ENCODE peak calls at places on chromosomes 2 and 18, in six cellular contexts. P is H1, G is HepG2, E is K562, K is GM12878, V is SK-N-SH. W is an unnamed sample.
A peak's percentile ranks its signal among the peaks of the same experiment; 100 is the strongest.

GRCh38 chr2:168964251-168964807 is 63.2 kb downstream of the G6PC2 start:
- DNase-seq in K (no peak), V (no peak), P (no peak), E (no peak), G (no peak), W (no peak)

GRCh38 chr18:23580677-23581367 is 5.5 kb downstream of the NPC1 start:
- DNase-seq in K (no peak), P (no peak), G (no peak), E (no peak), V (no peak), W (no peak)

GRCh38 chr18:13584826-13585225 is 141.5 kb downstream of the FAM210A start:
- DNase-seq in G (no peak), K (no peak), V (peak; percentile 73), P (no peak), E (no peak), W (no peak)

GRCh38 chr2:33670392-33670937 is 71.4 kb upstream of the FAM98A start:
- DNase-seq in K (no peak), P (no peak), E (no peak), G (no peak), V (no peak), W (no peak)

GRCh38 chr2:233353101-233353768 is 1.1 kb upstream of the DGKD start:
- DNase-seq in V (peak; percentile 52), E (peak; percentile 68), G (no peak), P (no peak), K (no peak), W (no peak)

GRCh38 chr18:45621068-45621511 is 5.8 kb downstream of the SLC14A2 start:
- DNase-seq in G (peak; percentile 14), E (peak; percentile 68), P (peak; percentile 56), K (no peak), V (peak; percentile 74), W (peak; percentile 68)

GRCh38 chr2:232886632-232887031 is 16.6 kb downstream of the SNORC start:
- DNase-seq in E (no peak), K (no peak), G (no peak), P (no peak), V (peak; percentile 14), W (no peak)

GRCh38 chr2:214542866-214543265 is 132.0 kb downstream of the VWC2L start:
- DNase-seq in P (no peak), G (no peak), E (no peak), V (no peak), K (no peak), W (no peak)

GRCh38 chr2:172340394-172340793 is 87.0 kb upstream of the ITGA6 start:
- DNase-seq in K (no peak), E (no peak), G (no peak), P (no peak), V (no peak), W (peak; percentile 7)

GRCh38 chr2:133026536-133027177 is 356.7 kb upstream of the LYPD1 start:
- DNase-seq in P (peak; percentile 54), V (no peak), E (no peak), K (no peak), G (no peak), W (no peak)

GRCh38 chr18:63302647-63303405 is 16.7 kb downstream of the BCL2 start:
- DNase-seq in E (no peak), V (no peak), P (no peak), K (no peak), G (no peak), W (no peak)

GRCh38 chr18:22846088-22846683 is 86.9 kb upstream of the RBBP8 start:
- DNase-seq in G (peak; percentile 21), V (peak; percentile 35), E (peak; percentile 14), P (no peak), K (no peak), W (no peak)

GRCh38 chr2:170926743-170927297 is 2.2 kb upstream of the GORASP2 start:
- DNase-seq in P (no peak), G (no peak), E (no peak), K (no peak), V (no peak), W (no peak)

DNA sequence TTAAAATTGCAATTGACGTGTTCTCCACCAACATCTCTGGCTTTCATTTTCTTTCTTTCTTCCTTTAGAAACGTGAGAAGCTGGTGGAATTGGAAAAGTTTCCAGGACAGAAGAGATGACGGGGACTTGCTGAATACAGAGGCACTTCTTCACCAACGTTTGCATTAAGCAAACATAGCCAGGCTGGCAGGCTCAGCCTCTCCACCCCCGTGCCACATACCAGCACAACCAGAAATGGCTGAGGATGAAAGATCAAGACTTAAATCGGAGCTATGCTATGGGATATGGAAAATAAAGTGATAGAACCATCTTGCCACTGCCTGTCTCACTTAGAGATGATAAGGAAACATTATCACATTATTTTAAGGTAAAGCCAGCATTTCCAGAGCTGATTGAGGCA is 483.3 kb downstream of the BCL11A start:
- DNase-seq in V (no peak), P (no peak), K (no peak), E (no peak), G (no peak), W (no peak)
- H3K27ac ChIP-seq in V (no peak overlapping the region), P (no peak overlapping the region), K (no peak overlapping the region), E (no peak overlapping the region), G (no peak overlapping the region), W (no peak overlapping the region)

DNA sequence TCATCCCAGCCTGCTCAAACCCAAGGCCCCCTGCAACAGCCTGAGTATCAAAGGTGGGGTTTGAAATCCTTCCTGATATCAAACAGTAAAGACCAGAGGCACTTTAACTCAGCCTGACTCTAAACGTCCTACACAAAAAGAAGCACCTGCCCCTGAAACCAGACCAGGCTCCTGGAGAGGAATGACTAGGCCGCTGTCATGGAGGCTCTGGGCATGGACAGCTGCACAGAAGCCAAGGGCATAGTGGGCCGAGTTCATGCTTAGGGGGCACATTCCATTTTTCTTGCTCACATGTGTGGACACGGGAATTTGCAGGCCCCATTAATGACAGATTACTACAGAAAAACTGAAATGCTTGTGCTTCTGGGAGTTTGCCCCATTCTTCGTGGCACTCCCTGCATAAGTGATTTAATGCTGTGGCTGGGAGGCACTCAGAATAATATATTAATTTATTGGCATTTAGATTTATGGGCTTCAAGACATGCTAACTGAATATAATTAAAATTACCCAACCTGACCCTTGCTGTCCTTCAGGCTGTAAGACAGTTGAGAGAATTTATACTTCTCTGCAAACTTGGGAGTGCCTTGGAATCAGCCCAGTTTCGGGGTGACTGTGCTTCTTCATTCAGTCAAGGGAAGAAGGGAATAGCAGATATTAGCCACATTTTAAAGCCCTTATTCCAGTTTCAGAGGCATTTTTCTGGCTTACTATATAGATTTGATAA is 105.5 kb downstream of the GYPC start:
- DNase-seq in V (no peak), G (no peak), K (no peak), E (no peak), P (no peak), W (no peak)
- TF ChIP-seq GABPA in V (no peak), G (no peak), K (no peak), E (no peak), P (no peak), W (no peak)

DNA sequence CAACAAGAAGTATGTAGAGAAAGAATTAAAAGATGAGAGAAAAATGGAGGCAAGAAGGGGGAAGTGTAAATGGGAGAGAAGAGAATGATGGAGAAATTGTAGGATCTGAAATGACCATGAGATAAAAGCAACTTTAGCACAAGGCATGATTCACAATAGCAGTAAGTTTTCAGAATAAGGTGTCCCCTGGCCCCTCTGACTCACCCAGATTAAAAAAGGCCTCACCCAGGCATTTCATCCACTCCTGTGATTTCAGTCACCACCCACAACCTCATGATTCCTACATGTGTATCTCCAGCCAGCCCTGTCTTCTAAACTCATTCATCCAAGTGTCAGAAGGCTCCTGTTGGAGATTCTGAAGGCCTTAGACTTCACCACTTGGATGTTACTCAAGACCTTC is 56.6 kb downstream of the SP100 start:
- DNase-seq in P (no peak), E (no peak), V (no peak), G (no peak), K (peak; percentile 34), W (peak; percentile 58)
- H3K27ac ChIP-seq in P (no peak overlapping the region), E (no peak overlapping the region), V (no peak overlapping the region), G (no peak overlapping the region), K (peak overlapping the region; percentile 21), W (peak overlapping the region; percentile 32)

DNA sequence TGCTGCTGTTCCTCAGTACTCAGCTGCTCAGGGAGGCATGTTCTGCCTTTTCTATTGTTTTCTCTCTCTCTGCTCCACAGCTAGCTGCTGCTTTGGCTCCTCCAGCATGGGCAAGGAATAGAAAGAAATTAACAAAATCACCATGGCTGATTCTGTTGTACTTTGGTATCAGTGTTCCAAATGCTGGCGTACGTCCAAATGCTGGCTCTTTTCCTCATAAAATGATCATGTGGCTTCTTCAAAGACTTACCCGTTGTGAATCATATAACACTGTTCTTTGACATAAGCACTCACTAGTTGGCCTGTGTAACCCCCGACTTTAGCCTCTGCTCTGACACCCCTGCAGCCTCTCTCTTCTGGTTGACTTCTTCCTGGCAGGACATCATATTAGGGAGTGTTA is 547.6 kb downstream of the CPS1 start:
- DNase-seq in E (no peak), K (no peak), V (no peak), G (no peak), P (no peak), W (no peak)
- TF ChIP-seq GABPA in E (no peak), K (no peak), V (no peak), G (no peak), P (no peak), W (no peak)

DNA sequence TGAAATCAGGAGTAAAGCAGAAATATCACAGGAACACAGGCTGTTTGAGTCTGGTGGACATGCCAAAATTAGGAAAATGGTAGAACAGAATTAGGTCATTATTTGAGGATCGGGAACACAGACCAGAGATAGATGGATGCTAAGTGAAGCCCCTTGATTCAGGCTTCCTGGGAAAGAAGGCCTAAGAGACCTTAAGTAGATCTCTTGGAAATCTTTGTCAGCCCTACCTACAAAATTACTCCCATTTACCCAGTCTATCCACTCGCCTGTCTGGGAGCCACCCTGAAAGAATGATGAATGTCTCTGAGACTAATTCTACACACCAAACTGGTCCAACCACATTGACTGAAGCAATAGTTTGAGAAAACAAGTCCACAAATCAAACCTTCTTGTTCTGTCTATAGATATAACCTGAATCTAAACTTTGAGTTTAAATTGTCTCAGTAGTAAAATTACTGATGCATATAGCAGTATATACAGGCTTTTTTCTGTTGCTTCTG is 36.6 kb upstream of the TANK start:
- DNase-seq in P (no peak), G (no peak), V (no peak), K (no peak), E (no peak), W (no peak)
- H3K27ac ChIP-seq in P (no peak overlapping the region), G (peak overlapping the region; percentile 49), V (peak overlapping the region; percentile 83), K (no peak overlapping the region), E (no peak overlapping the region), W (no peak overlapping the region)